ENCODE peak calls at places on chromosomes 12 and 14, in four cellular contexts. J is GM12878, R is K562, S is HepG2. I is an unnamed sample.

GRCh38 chr14:54739514-54739913 is 163.1 kb downstream of the GCH1 start:
- DNase-seq in J (no peak), R (no peak), S (no peak), I (no peak)

GRCh38 chr14:89588016-89588415 is 171.0 kb upstream of the FOXN3 start:
- DNase-seq in J (no peak), R (no peak), S (no peak), I (no peak)

GRCh38 chr14:104802120-104802912 is 1.4 kb downstream of the ZBTB42 start:
- DNase-seq in J (no peak), R (no peak), S (no peak), I (no peak)

GRCh38 chr14:67426983-67427601 is 15.1 kb upstream of the PLEK2 start:
- DNase-seq in J (no peak), R (peak; percentile 76), S (peak; percentile 76), I (peak; percentile 91)

GRCh38 chr14:100393906-100394732 is 71.0 kb downstream of the SLC25A47 start:
- DNase-seq in J (no peak), R (peak; percentile 18), S (no peak), I (no peak)

GRCh38 chr12:128787827-128788226 is 35.9 kb downstream of the SLC15A4 start:
- DNase-seq in J (no peak), R (no peak), S (no peak), I (no peak)

GRCh38 chr12:117047810-117048584 is 51.2 kb downstream of the TESC start:
- DNase-seq in J (no peak), R (no peak), S (peak; percentile 92), I (peak; percentile 65)

GRCh38 chr12:100375023-100375737 is 18.3 kb downstream of the SLC17A8 start:
- DNase-seq in J (no peak), R (no peak), S (no peak), I (no peak)

GRCh38 chr12:6961695-6962284 is 8.7 kb downstream of the PHB2 start:
- DNase-seq in J (no peak), R (peak; percentile 90), S (peak; percentile 81), I (peak; percentile 89)

GRCh38 chr12:12266873-12267634 is at the start of gene LRP6:
- DNase-seq in J (peak; percentile 40), R (peak; percentile 91), S (peak; percentile 80), I (peak; percentile 97)

GRCh38 chr14:21528381-21529348 is 2.5 kb upstream of the SALL2 start:
- DNase-seq in J (no peak), R (peak; percentile 70), S (peak; percentile 93), I (no peak)

GRCh38 chr14:67524152-67524963 is 8.7 kb upstream of the PLEKHH1 start:
- DNase-seq in J (no peak), R (peak; percentile 29), S (no peak), I (no peak)

GRCh38 chr12:70744133-70744532 is 106.9 kb upstream of the PTPRB start:
- DNase-seq in J (no peak), R (no peak), S (no peak), I (no peak)

GRCh38 chr12:58592817-58593216 is 327.5 kb downstream of the LRIG3 start:
- DNase-seq in J (no peak), R (no peak), S (no peak), I (no peak)

GRCh38 chr14:73227812-73228781 is 9.2 kb upstream of the PAPLN start:
- DNase-seq in J (no peak), R (no peak), S (peak; percentile 38), I (peak; percentile 92)

GRCh38 chr14:104724981-104725771 is 1.1 kb downstream of the ADSS1 start:
- DNase-seq in J (no peak), R (peak; percentile 61), S (peak; percentile 43), I (peak; percentile 68)

GRCh38 chr12:71810905-71811304 is 28.7 kb upstream of the TBC1D15 start:
- DNase-seq in J (no peak), R (no peak), S (no peak), I (no peak)

GRCh38 chr14:104119700-104120251 is 18.6 kb upstream of the KIF26A start:
- DNase-seq in J (no peak), R (no peak), S (no peak), I (no peak)

GRCh38 chr14:50070840-50071548 is 45.4 kb downstream of the VCPKMT start:
- DNase-seq in J (no peak), R (no peak), S (no peak), I (no peak)
- TF ChIP-seq POLR2AphosphoS2 in J (no peak), R (no peak), S (no peak), I (no peak)

GRCh38 chr12:26735249-26735639 is 97.8 kb downstream of the ITPR2 start:
- DNase-seq in J (no peak), R (no peak), S (no peak), I (no peak)

GRCh38 chr12:26728205-26729050 is 104.6 kb downstream of the ITPR2 start:
- DNase-seq in J (peak; percentile 76), R (no peak), S (no peak), I (no peak)

GRCh38 chr12:26730546-26731085 is 102.4 kb downstream of the ITPR2 start:
- DNase-seq in J (no peak), R (no peak), S (no peak), I (no peak)

GRCh38 chr12:26734510-26735248 is 98.3 kb downstream of the ITPR2 start:
- DNase-seq in J (no peak), R (no peak), S (no peak), I (no peak)

DNA sequence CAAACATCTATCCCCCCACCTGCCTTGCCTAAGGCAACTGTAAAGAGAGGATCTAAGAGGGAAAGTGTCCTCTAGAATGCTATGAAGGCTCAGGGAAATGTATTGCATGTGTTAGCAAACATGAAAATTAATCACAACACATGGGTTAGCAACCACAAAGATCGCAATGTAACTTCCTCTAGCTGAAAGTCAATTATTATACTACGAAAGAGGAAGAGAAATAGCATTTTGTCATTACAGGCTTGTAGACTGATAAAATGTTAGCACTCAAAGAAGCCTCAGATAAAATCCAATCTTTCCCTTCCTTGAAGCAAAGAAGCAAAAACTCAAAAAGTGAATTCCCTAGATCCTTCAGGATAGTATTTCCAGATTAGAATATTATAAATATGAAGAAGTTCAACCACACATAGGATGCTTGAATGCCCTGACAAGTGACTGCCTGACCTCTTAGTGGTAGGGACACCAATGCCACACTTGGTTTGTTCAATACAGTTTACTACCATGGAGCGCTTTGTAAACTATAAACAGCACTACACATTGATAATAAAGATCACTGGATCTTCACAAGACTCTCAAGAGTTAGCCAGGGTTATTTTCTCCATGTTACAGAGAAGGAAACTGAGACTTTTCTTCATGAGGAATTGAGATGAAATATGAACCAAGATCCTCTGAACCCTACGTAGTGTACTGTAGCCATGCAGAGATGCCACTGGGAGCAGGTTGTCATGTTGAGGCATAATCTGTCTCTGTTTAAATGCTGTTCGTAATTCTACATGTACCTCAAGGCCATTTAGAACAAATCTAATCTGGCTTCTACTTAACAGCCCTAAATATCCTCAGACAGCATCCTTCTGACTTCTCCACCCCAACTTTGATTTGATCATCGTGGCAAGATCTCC is 100.7 kb downstream of the ITPR2 start:
- DNase-seq in J (peak; percentile 84), R (no peak), S (no peak), I (no peak)
- TF ChIP-seq POLR2A in J (no peak), R (no peak), S (no peak), I (no peak)

GRCh38 chr14:68696721-68697495 is 96.0 kb downstream of the ZFP36L1 start:
- DNase-seq in J (no peak), R (no peak), S (no peak), I (no peak)

GRCh38 chr14:68694516-68695235 is 98.2 kb downstream of the ZFP36L1 start:
- DNase-seq in J (no peak), R (no peak), S (no peak), I (no peak)

GRCh38 chr14:68695871-68696665 is 96.8 kb downstream of the ZFP36L1 start:
- DNase-seq in J (no peak), R (no peak), S (no peak), I (no peak)

GRCh38 chr14:68693926-68694325 is 98.9 kb downstream of the ZFP36L1 start:
- DNase-seq in J (no peak), R (no peak), S (no peak), I (no peak)

DNA sequence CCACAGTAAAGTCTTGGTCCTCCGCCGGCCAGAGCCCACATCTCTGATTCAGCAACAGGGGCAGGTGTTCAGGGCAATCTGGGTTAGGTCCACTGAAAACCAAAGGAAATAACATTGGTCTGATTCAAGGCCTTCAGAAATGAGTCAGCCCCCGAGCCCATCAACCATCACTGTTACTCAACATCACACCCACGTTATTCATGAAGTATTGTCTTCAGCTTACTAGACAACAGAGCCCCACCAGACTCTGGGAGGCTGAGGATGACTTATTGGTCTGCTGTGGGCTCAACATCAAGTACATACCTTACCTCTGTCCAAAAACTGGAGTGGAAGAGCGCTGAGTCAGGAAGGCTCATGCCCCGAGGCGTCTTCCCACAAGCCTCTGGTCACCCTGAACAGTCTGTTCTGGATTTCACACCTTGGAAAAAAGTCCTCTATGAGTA is 97.5 kb downstream of the ZFP36L1 start:
- DNase-seq in J (peak; percentile 80), R (peak; percentile 29), S (peak; percentile 43), I (peak; percentile 92)
- TF ChIP-seq POLR2AphosphoS2 in J (no peak), R (no peak), S (no peak), I (no peak)

GRCh38 chr12:49705479-49706267 is 1.5 kb downstream of the FMNL3 start:
- DNase-seq in J (no peak), R (peak; percentile 53), S (peak; percentile 10), I (no peak)
- TF ChIP-seq POLR2A in J (peak; percentile 80), R (no peak), S (no peak), I (no peak)

GRCh38 chr12:131900397-131900796 is 6.0 kb downstream of the ULK1 start:
- DNase-seq in J (no peak), R (no peak), S (no peak), I (peak; percentile 28)
- TF ChIP-seq POLR2AphosphoS2 in J (no peak), R (no peak), S (no peak), I (no peak)

GRCh38 chr12:64609543-64610091 is 678 bp upstream of the RASSF3 start:
- DNase-seq in J (no peak), R (peak; percentile 41), S (no peak), I (peak; percentile 50)

GRCh38 chr12:64611430-64612286 is 1.4 kb downstream of the RASSF3 start:
- DNase-seq in J (no peak), R (peak; percentile 61), S (no peak), I (no peak)

GRCh38 chr12:64608901-64609542 is 1.3 kb upstream of the RASSF3 start:
- DNase-seq in J (peak; percentile 58), R (peak; percentile 83), S (peak; percentile 58), I (peak; percentile 92)

GRCh38 chr12:64610660-64611429 is 550 bp downstream of the RASSF3 start:
- DNase-seq in J (no peak), R (peak; percentile 80), S (peak; percentile 44), I (peak; percentile 54)

GRCh38 chr12:64610092-64610659 is at the start of gene RASSF3:
- DNase-seq in J (no peak), R (peak; percentile 87), S (peak; percentile 44), I (peak; percentile 53)
- TF ChIP-seq POLR2A in J (peak; percentile 74), R (peak; percentile 61), S (no peak), I (peak; percentile 54)

GRCh38 chr14:87108726-87109125 is 884.3 kb downstream of the GALC start:
- DNase-seq in J (no peak), R (no peak), S (no peak), I (no peak)
- TF ChIP-seq POLR2AphosphoS2 in J (no peak), R (no peak), S (no peak), I (no peak)

I was measured in A549.